ENCODE peak calls at places on chromosomes 12 and 14, in six cellular contexts. One of them, this sample, is unnamed.

GRCh38 chr12:98449601-98450000 is 65.8 kb upstream of the TMPO start:
- DNase-seq in B cell: no peak
- DNase-seq in mucosa of gallbladder: no peak
- DNase-seq in RPMI7951: no peak
- DNase-seq in T-helper 9 cell: no peak
- DNase-seq in COR-L47: no peak
- DNase-seq in this sample: no peak

GRCh38 chr12:49750027-49750977 is 8.9 kb downstream of the TMBIM6 start:
- DNase-seq in RPMI7951: peak
- DNase-seq in T-helper 9 cell: no peak
- DNase-seq in B cell: no peak
- DNase-seq in COR-L47: no peak
- DNase-seq in mucosa of gallbladder: no peak
- DNase-seq in this sample: no peak

GRCh38 chr14:97917169-97917568 is 1120.0 kb downstream of the VRK1 start:
- DNase-seq in RPMI7951: no peak
- DNase-seq in COR-L47: no peak
- DNase-seq in mucosa of gallbladder: no peak
- DNase-seq in B cell: no peak
- DNase-seq in T-helper 9 cell: no peak
- DNase-seq in this sample: no peak

GRCh38 chr12:29782821-29783772 is 645 bp downstream of the TMTC1 start:
- DNase-seq in T-helper 9 cell: no peak
- DNase-seq in COR-L47: no peak
- DNase-seq in B cell: no peak
- DNase-seq in RPMI7951: no peak
- DNase-seq in mucosa of gallbladder: peak
- DNase-seq in this sample: no peak

GRCh38 chr12:55829967-55830600 is 697 bp upstream of the DNAJC14 start:
- DNase-seq in T-helper 9 cell: peak
- DNase-seq in RPMI7951: no peak
- DNase-seq in B cell: peak
- DNase-seq in COR-L47: peak
- DNase-seq in mucosa of gallbladder: no peak
- DNase-seq in this sample: peak

GRCh38 chr12:25382311-25383106 is 131.8 kb upstream of the KRAS start:
- DNase-seq in COR-L47: no peak
- DNase-seq in B cell: no peak
- DNase-seq in mucosa of gallbladder: no peak
- DNase-seq in T-helper 9 cell: no peak
- DNase-seq in RPMI7951: no peak
- DNase-seq in this sample: no peak

GRCh38 chr14:103391048-103391447 is 5.8 kb downstream of the MARK3 start:
- DNase-seq in RPMI7951: peak
- DNase-seq in mucosa of gallbladder: no peak
- DNase-seq in T-helper 9 cell: peak
- DNase-seq in COR-L47: peak
- DNase-seq in B cell: peak
- DNase-seq in this sample: peak

GRCh38 chr12:110846615-110847566 is at the start of gene CCDC63:
- DNase-seq in COR-L47: no peak
- DNase-seq in RPMI7951: peak
- DNase-seq in mucosa of gallbladder: peak
- DNase-seq in T-helper 9 cell: no peak
- DNase-seq in B cell: peak
- DNase-seq in this sample: peak

GRCh38 chr14:96039633-96040311 is 610 bp downstream of the C14orf132 start:
- DNase-seq in RPMI7951: peak
- DNase-seq in mucosa of gallbladder: no peak
- DNase-seq in B cell: peak
- DNase-seq in T-helper 9 cell: no peak
- DNase-seq in COR-L47: peak
- DNase-seq in this sample: no peak

GRCh38 chr12:24069532-24070395 is 120.3 kb upstream of the SOX5 start:
- DNase-seq in COR-L47: no peak
- DNase-seq in mucosa of gallbladder: peak
- DNase-seq in B cell: no peak
- DNase-seq in RPMI7951: peak
- DNase-seq in T-helper 9 cell: no peak
- DNase-seq in this sample: no peak

GRCh38 chr12:96445743-96446655 is 43.4 kb upstream of the CFAP54 start:
- DNase-seq in T-helper 9 cell: peak
- DNase-seq in B cell: peak
- DNase-seq in COR-L47: no peak
- DNase-seq in mucosa of gallbladder: peak
- DNase-seq in RPMI7951: peak
- DNase-seq in this sample: peak

GRCh38 chr12:51639361-51639760 is 48.3 kb downstream of the SCN8A start:
- DNase-seq in mucosa of gallbladder: no peak
- DNase-seq in RPMI7951: no peak
- DNase-seq in B cell: no peak
- DNase-seq in T-helper 9 cell: no peak
- DNase-seq in COR-L47: no peak
- DNase-seq in this sample: no peak

GRCh38 chr12:110254971-110255540 is 26.0 kb upstream of the ATP2A2 start:
- DNase-seq in RPMI7951: no peak
- DNase-seq in COR-L47: no peak
- DNase-seq in mucosa of gallbladder: no peak
- DNase-seq in B cell: no peak
- DNase-seq in T-helper 9 cell: no peak
- DNase-seq in this sample: no peak

GRCh38 chr12:117188961-117189724 is 1.1 kb downstream of the FBXO21 start:
- DNase-seq in RPMI7951: no peak
- DNase-seq in T-helper 9 cell: no peak
- DNase-seq in mucosa of gallbladder: peak
- DNase-seq in COR-L47: no peak
- DNase-seq in B cell: no peak
- DNase-seq in this sample: no peak

GRCh38 chr12:92717202-92717601 is 14.4 kb downstream of the PLEKHG7 start:
- DNase-seq in RPMI7951: peak
- DNase-seq in COR-L47: no peak
- DNase-seq in B cell: no peak
- DNase-seq in T-helper 9 cell: no peak
- DNase-seq in mucosa of gallbladder: no peak
- DNase-seq in this sample: no peak

GRCh38 chr12:78878447-78878846 is 13.9 kb downstream of the SYT1 start:
- DNase-seq in T-helper 9 cell: no peak
- DNase-seq in RPMI7951: no peak
- DNase-seq in mucosa of gallbladder: no peak
- DNase-seq in COR-L47: no peak
- DNase-seq in B cell: no peak
- DNase-seq in this sample: no peak